ENCODE peak calls at places on chromosomes 7 and 10, in ten cellular contexts. One of them, this sample, is unnamed. For H3K4me1, the result is how much of the 10 kb centered on the place peaks cover.

GRCh38 chr10:116385994-116386809 is 41.4 kb upstream of the PNLIPRP3 start:
- DNase-seq in IMR-90: peak
- DNase-seq in NT2/D1: peak
- DNase-seq in colonic mucosa: no peak
- DNase-seq in A549: peak
- DNase-seq in GM23338: peak
- DNase-seq in ascending aorta: no peak
- DNase-seq in pancreas: no peak
- DNase-seq in left ventricle myocardium inferior: no peak
- DNase-seq in endodermal cell: no peak
- DNase-seq in this sample: no peak

GRCh38 chr7:155758348-155758747 is 53.9 kb downstream of the SHH start:
- DNase-seq in GM23338: peak
- DNase-seq in A549: no peak
- DNase-seq in left ventricle myocardium inferior: no peak
- DNase-seq in endodermal cell: peak
- DNase-seq in ascending aorta: no peak
- DNase-seq in colonic mucosa: no peak
- DNase-seq in IMR-90: no peak
- DNase-seq in NT2/D1: no peak
- DNase-seq in pancreas: no peak
- DNase-seq in this sample: no peak

GRCh38 chr7:2205036-2205780 is 27.5 kb downstream of the MAD1L1 start:
- DNase-seq in endodermal cell: no peak
- DNase-seq in pancreas: no peak
- DNase-seq in GM23338: no peak
- DNase-seq in ascending aorta: no peak
- DNase-seq in IMR-90: peak
- DNase-seq in colonic mucosa: no peak
- DNase-seq in NT2/D1: no peak
- DNase-seq in left ventricle myocardium inferior: no peak
- DNase-seq in A549: no peak
- DNase-seq in this sample: no peak

GRCh38 chr7:158275711-158276413 is 311.8 kb downstream of the PTPRN2 start:
- DNase-seq in NT2/D1: no peak
- DNase-seq in A549: no peak
- DNase-seq in ascending aorta: no peak
- DNase-seq in colonic mucosa: no peak
- DNase-seq in IMR-90: no peak
- DNase-seq in endodermal cell: no peak
- DNase-seq in left ventricle myocardium inferior: no peak
- DNase-seq in pancreas: no peak
- DNase-seq in GM23338: no peak
- DNase-seq in this sample: no peak

GRCh38 chr7:98879198-98879988 is 1.1 kb downstream of the TRRAP start:
- DNase-seq in left ventricle myocardium inferior: no peak
- DNase-seq in NT2/D1: no peak
- DNase-seq in ascending aorta: no peak
- DNase-seq in endodermal cell: peak
- DNase-seq in pancreas: peak
- DNase-seq in A549: peak
- DNase-seq in GM23338: peak
- DNase-seq in colonic mucosa: peak
- DNase-seq in IMR-90: peak
- DNase-seq in this sample: no peak

GRCh38 chr10:129416136-129416530 is 50.9 kb upstream of the MGMT start:
- DNase-seq in left ventricle myocardium inferior: no peak
- DNase-seq in pancreas: no peak
- DNase-seq in ascending aorta: no peak
- DNase-seq in NT2/D1: no peak
- DNase-seq in colonic mucosa: no peak
- DNase-seq in A549: no peak
- DNase-seq in endodermal cell: no peak
- DNase-seq in GM23338: no peak
- DNase-seq in IMR-90: no peak
- DNase-seq in this sample: no peak

GRCh38 chr10:74671716-74672115 is 154.7 kb upstream of the KAT6B start:
- DNase-seq in A549: no peak
- DNase-seq in NT2/D1: no peak
- DNase-seq in ascending aorta: no peak
- DNase-seq in colonic mucosa: no peak
- DNase-seq in left ventricle myocardium inferior: no peak
- DNase-seq in pancreas: no peak
- DNase-seq in GM23338: no peak
- DNase-seq in endodermal cell: no peak
- DNase-seq in IMR-90: no peak
- DNase-seq in this sample: no peak

GRCh38 chr7:71783779-71784178 is 628.4 kb downstream of the CALN1 start:
- DNase-seq in left ventricle myocardium inferior: no peak
- DNase-seq in NT2/D1: no peak
- DNase-seq in ascending aorta: no peak
- DNase-seq in GM23338: no peak
- DNase-seq in endodermal cell: no peak
- DNase-seq in colonic mucosa: no peak
- DNase-seq in pancreas: no peak
- DNase-seq in IMR-90: no peak
- DNase-seq in A549: no peak
- DNase-seq in this sample: no peak

GRCh38 chr7:86745019-86745745 is 101.5 kb downstream of the GRM3 start:
- DNase-seq in IMR-90: no peak
- DNase-seq in GM23338: no peak
- DNase-seq in colonic mucosa: no peak
- DNase-seq in left ventricle myocardium inferior: no peak
- DNase-seq in pancreas: peak
- DNase-seq in A549: no peak
- DNase-seq in endodermal cell: no peak
- DNase-seq in ascending aorta: no peak
- DNase-seq in NT2/D1: no peak
- DNase-seq in this sample: no peak

GRCh38 chr10:122331100-122331499 is 43.4 kb upstream of the PLEKHA1 start:
- DNase-seq in endodermal cell: no peak
- DNase-seq in pancreas: no peak
- DNase-seq in A549: no peak
- DNase-seq in ascending aorta: no peak
- DNase-seq in IMR-90: no peak
- DNase-seq in colonic mucosa: peak
- DNase-seq in GM23338: no peak
- DNase-seq in left ventricle myocardium inferior: no peak
- DNase-seq in NT2/D1: no peak
- DNase-seq in this sample: no peak

GRCh38 chr10:97708976-97709745 is 4.4 kb upstream of the MARVELD1 start:
- DNase-seq in NT2/D1: no peak
- DNase-seq in left ventricle myocardium inferior: peak
- DNase-seq in IMR-90: peak
- DNase-seq in GM23338: peak
- DNase-seq in endodermal cell: peak
- DNase-seq in pancreas: peak
- DNase-seq in ascending aorta: no peak
- DNase-seq in colonic mucosa: peak
- DNase-seq in A549: peak
- DNase-seq in this sample: peak

GRCh38 chr10:114624941-114625780 is 32.9 kb downstream of the ABLIM1 start:
- DNase-seq in left ventricle myocardium inferior: no peak
- DNase-seq in ascending aorta: no peak
- DNase-seq in NT2/D1: no peak
- DNase-seq in pancreas: no peak
- DNase-seq in endodermal cell: no peak
- DNase-seq in IMR-90: peak
- DNase-seq in colonic mucosa: no peak
- DNase-seq in GM23338: no peak
- DNase-seq in A549: no peak
- DNase-seq in this sample: no peak

GRCh38 chr7:51126813-51127617 is 189.6 kb downstream of the COBL start:
- DNase-seq in endodermal cell: peak
- DNase-seq in left ventricle myocardium inferior: no peak
- DNase-seq in GM23338: no peak
- DNase-seq in A549: no peak
- DNase-seq in colonic mucosa: no peak
- DNase-seq in IMR-90: no peak
- DNase-seq in ascending aorta: no peak
- DNase-seq in NT2/D1: no peak
- DNase-seq in pancreas: no peak
- DNase-seq in this sample: no peak
- H3K4me1 ChIP-seq in endodermal cell: under half
- H3K4me1 ChIP-seq in left ventricle myocardium inferior: half or more
- H3K4me1 ChIP-seq in GM23338: under half
- H3K4me1 ChIP-seq in A549: under half
- H3K4me1 ChIP-seq in colonic mucosa: under half
- H3K4me1 ChIP-seq in IMR-90: under half
- H3K4me1 ChIP-seq in ascending aorta: under half
- H3K4me1 ChIP-seq in NT2/D1: under half
- H3K4me1 ChIP-seq in pancreas: under half
- H3K4me1 ChIP-seq in this sample: under half

GRCh38 chr7:80725181-80725611 is 86.8 kb downstream of the CD36 start:
- DNase-seq in ascending aorta: no peak
- DNase-seq in pancreas: no peak
- DNase-seq in colonic mucosa: no peak
- DNase-seq in NT2/D1: no peak
- DNase-seq in GM23338: no peak
- DNase-seq in A549: no peak
- DNase-seq in IMR-90: no peak
- DNase-seq in left ventricle myocardium inferior: no peak
- DNase-seq in endodermal cell: no peak
- DNase-seq in this sample: no peak
- H3K4me1 ChIP-seq in ascending aorta: under half
- H3K4me1 ChIP-seq in pancreas: under half
- H3K4me1 ChIP-seq in colonic mucosa: under half
- H3K4me1 ChIP-seq in NT2/D1: under half
- H3K4me1 ChIP-seq in GM23338: under half
- H3K4me1 ChIP-seq in A549: half or more
- H3K4me1 ChIP-seq in IMR-90: under half
- H3K4me1 ChIP-seq in left ventricle myocardium inferior: under half
- H3K4me1 ChIP-seq in endodermal cell: under half
- H3K4me1 ChIP-seq in this sample: under half

GRCh38 chr10:119397416-119397815 is 145.1 kb downstream of the RGS10 start:
- DNase-seq in ascending aorta: no peak
- DNase-seq in GM23338: no peak
- DNase-seq in NT2/D1: no peak
- DNase-seq in colonic mucosa: no peak
- DNase-seq in pancreas: no peak
- DNase-seq in A549: no peak
- DNase-seq in endodermal cell: no peak
- DNase-seq in IMR-90: no peak
- DNase-seq in left ventricle myocardium inferior: no peak
- DNase-seq in this sample: no peak

GRCh38 chr10:119398996-119399395 is 143.5 kb downstream of the RGS10 start:
- DNase-seq in NT2/D1: no peak
- DNase-seq in left ventricle myocardium inferior: no peak
- DNase-seq in ascending aorta: no peak
- DNase-seq in A549: no peak
- DNase-seq in endodermal cell: no peak
- DNase-seq in colonic mucosa: no peak
- DNase-seq in IMR-90: peak
- DNase-seq in GM23338: no peak
- DNase-seq in pancreas: no peak
- DNase-seq in this sample: no peak

GRCh38 chr10:119396709-119397071 is 145.8 kb downstream of the RGS10 start:
- DNase-seq in GM23338: no peak
- DNase-seq in A549: no peak
- DNase-seq in colonic mucosa: no peak
- DNase-seq in IMR-90: no peak
- DNase-seq in endodermal cell: no peak
- DNase-seq in left ventricle myocardium inferior: no peak
- DNase-seq in pancreas: no peak
- DNase-seq in ascending aorta: no peak
- DNase-seq in NT2/D1: no peak
- DNase-seq in this sample: no peak

GRCh38 chr10:119401671-119402395 is 140.7 kb downstream of the RGS10 start:
- DNase-seq in GM23338: no peak
- DNase-seq in IMR-90: peak
- DNase-seq in endodermal cell: no peak
- DNase-seq in colonic mucosa: peak
- DNase-seq in left ventricle myocardium inferior: peak
- DNase-seq in A549: peak
- DNase-seq in pancreas: no peak
- DNase-seq in ascending aorta: peak
- DNase-seq in NT2/D1: no peak
- DNase-seq in this sample: peak

DNA sequence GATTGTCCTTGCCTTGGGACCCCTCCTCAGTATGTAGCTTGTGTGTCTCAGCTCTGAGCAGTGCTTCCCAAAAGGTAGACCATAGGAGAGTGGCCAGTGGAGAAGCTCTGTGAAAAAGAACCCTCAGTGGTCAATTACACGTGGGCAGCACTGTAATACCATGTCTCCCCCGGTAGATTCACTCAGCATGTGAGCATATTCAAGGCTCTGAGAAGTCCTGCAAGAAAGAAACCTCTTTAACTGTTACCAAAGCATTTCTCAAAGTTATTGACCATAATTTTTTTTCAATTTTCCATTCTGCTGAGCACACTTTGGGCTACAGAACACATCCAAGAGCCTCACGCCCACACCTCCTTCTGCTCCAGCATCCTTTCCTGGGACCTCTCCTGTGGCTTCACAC is 143.1 kb downstream of the RGS10 start:
- DNase-seq in GM23338: no peak
- DNase-seq in colonic mucosa: no peak
- DNase-seq in ascending aorta: no peak
- DNase-seq in left ventricle myocardium inferior: no peak
- DNase-seq in IMR-90: no peak
- DNase-seq in endodermal cell: no peak
- DNase-seq in NT2/D1: no peak
- DNase-seq in A549: no peak
- DNase-seq in pancreas: no peak
- DNase-seq in this sample: no peak
- H3K4me1 ChIP-seq in GM23338: under half
- H3K4me1 ChIP-seq in colonic mucosa: under half
- H3K4me1 ChIP-seq in ascending aorta: under half
- H3K4me1 ChIP-seq in left ventricle myocardium inferior: half or more
- H3K4me1 ChIP-seq in IMR-90: under half
- H3K4me1 ChIP-seq in endodermal cell: under half
- H3K4me1 ChIP-seq in NT2/D1: under half
- H3K4me1 ChIP-seq in A549: under half
- H3K4me1 ChIP-seq in pancreas: under half
- H3K4me1 ChIP-seq in this sample: under half

GRCh38 chr7:36157506-36158320 is 4.7 kb downstream of the EEPD1 start:
- DNase-seq in endodermal cell: peak
- DNase-seq in left ventricle myocardium inferior: no peak
- DNase-seq in IMR-90: no peak
- DNase-seq in A549: no peak
- DNase-seq in pancreas: no peak
- DNase-seq in colonic mucosa: no peak
- DNase-seq in ascending aorta: no peak
- DNase-seq in NT2/D1: no peak
- DNase-seq in GM23338: no peak
- DNase-seq in this sample: no peak
- H3K4me1 ChIP-seq in endodermal cell: under half
- H3K4me1 ChIP-seq in left ventricle myocardium inferior: half or more
- H3K4me1 ChIP-seq in IMR-90: under half
- H3K4me1 ChIP-seq in A549: half or more
- H3K4me1 ChIP-seq in pancreas: under half
- H3K4me1 ChIP-seq in colonic mucosa: under half
- H3K4me1 ChIP-seq in ascending aorta: under half
- H3K4me1 ChIP-seq in NT2/D1: under half
- H3K4me1 ChIP-seq in GM23338: under half
- H3K4me1 ChIP-seq in this sample: under half

This sample was measured in lung.